ENCODE peak calls at places on chromosomes 6 and 20, in nine cellular contexts. One of them, this sample, is unnamed.

GRCh38 chr20:32925481-32926196 is 66.9 kb downstream of the EFCAB8 start:
- DNase-seq in psoas muscle: no peak
- DNase-seq in aorta: no peak
- DNase-seq in effector memory CD4-positive, alpha-beta T cell: no peak
- DNase-seq in upper lobe of right lung: no peak
- DNase-seq in mesendoderm: no peak
- DNase-seq in sigmoid colon: no peak
- DNase-seq in neuronal stem cell: no peak
- DNase-seq in heart right ventricle: no peak
- DNase-seq in this sample: no peak

GRCh38 chr6:169700296-169700695 is 1.5 kb downstream of the WDR27 start:
- DNase-seq in psoas muscle: no peak
- DNase-seq in aorta: no peak
- DNase-seq in sigmoid colon: no peak
- DNase-seq in heart right ventricle: no peak
- DNase-seq in effector memory CD4-positive, alpha-beta T cell: no peak
- DNase-seq in mesendoderm: peak
- DNase-seq in upper lobe of right lung: no peak
- DNase-seq in neuronal stem cell: no peak
- DNase-seq in this sample: no peak

GRCh38 chr6:44932651-44933091 is 395.5 kb upstream of the RUNX2 start:
- DNase-seq in upper lobe of right lung: no peak
- DNase-seq in mesendoderm: no peak
- DNase-seq in psoas muscle: no peak
- DNase-seq in neuronal stem cell: no peak
- DNase-seq in heart right ventricle: no peak
- DNase-seq in effector memory CD4-positive, alpha-beta T cell: peak
- DNase-seq in aorta: no peak
- DNase-seq in sigmoid colon: no peak
- DNase-seq in this sample: no peak

GRCh38 chr6:112298816-112299281 is 44.5 kb upstream of the LAMA4 start:
- DNase-seq in neuronal stem cell: no peak
- DNase-seq in upper lobe of right lung: no peak
- DNase-seq in aorta: no peak
- DNase-seq in effector memory CD4-positive, alpha-beta T cell: no peak
- DNase-seq in psoas muscle: no peak
- DNase-seq in mesendoderm: peak
- DNase-seq in heart right ventricle: no peak
- DNase-seq in sigmoid colon: no peak
- DNase-seq in this sample: no peak

GRCh38 chr6:72553531-72554202 is 68.2 kb upstream of the KCNQ5 start:
- DNase-seq in psoas muscle: no peak
- DNase-seq in sigmoid colon: no peak
- DNase-seq in upper lobe of right lung: no peak
- DNase-seq in neuronal stem cell: no peak
- DNase-seq in mesendoderm: peak
- DNase-seq in heart right ventricle: no peak
- DNase-seq in aorta: no peak
- DNase-seq in effector memory CD4-positive, alpha-beta T cell: no peak
- DNase-seq in this sample: no peak

GRCh38 chr6:10363911-10364310 is 51.0 kb downstream of the TFAP2A start:
- DNase-seq in aorta: no peak
- DNase-seq in psoas muscle: no peak
- DNase-seq in neuronal stem cell: no peak
- DNase-seq in mesendoderm: no peak
- DNase-seq in effector memory CD4-positive, alpha-beta T cell: no peak
- DNase-seq in heart right ventricle: no peak
- DNase-seq in upper lobe of right lung: no peak
- DNase-seq in sigmoid colon: no peak
- DNase-seq in this sample: no peak

GRCh38 chr6:42359021-42359420 is 92.7 kb downstream of the TRERF1 start:
- DNase-seq in upper lobe of right lung: no peak
- DNase-seq in effector memory CD4-positive, alpha-beta T cell: no peak
- DNase-seq in aorta: no peak
- DNase-seq in psoas muscle: no peak
- DNase-seq in heart right ventricle: no peak
- DNase-seq in sigmoid colon: peak
- DNase-seq in neuronal stem cell: no peak
- DNase-seq in mesendoderm: no peak
- DNase-seq in this sample: no peak

GRCh38 chr6:5034736-5035135 is 30.9 kb upstream of the RPP40 start:
- DNase-seq in effector memory CD4-positive, alpha-beta T cell: no peak
- DNase-seq in heart right ventricle: no peak
- DNase-seq in mesendoderm: no peak
- DNase-seq in neuronal stem cell: no peak
- DNase-seq in upper lobe of right lung: no peak
- DNase-seq in aorta: no peak
- DNase-seq in sigmoid colon: no peak
- DNase-seq in psoas muscle: no peak
- DNase-seq in this sample: no peak

GRCh38 chr6:89369009-89369408 is 16.5 kb upstream of the UBE2J1 start:
- DNase-seq in mesendoderm: peak
- DNase-seq in heart right ventricle: peak
- DNase-seq in sigmoid colon: peak
- DNase-seq in psoas muscle: peak
- DNase-seq in effector memory CD4-positive, alpha-beta T cell: no peak
- DNase-seq in neuronal stem cell: no peak
- DNase-seq in upper lobe of right lung: peak
- DNase-seq in aorta: no peak
- DNase-seq in this sample: peak

GRCh38 chr6:140401666-140402255 is 1027.3 kb upstream of the CITED2 start:
- DNase-seq in mesendoderm: no peak
- DNase-seq in psoas muscle: no peak
- DNase-seq in aorta: no peak
- DNase-seq in effector memory CD4-positive, alpha-beta T cell: no peak
- DNase-seq in neuronal stem cell: no peak
- DNase-seq in sigmoid colon: no peak
- DNase-seq in heart right ventricle: no peak
- DNase-seq in upper lobe of right lung: no peak
- DNase-seq in this sample: no peak

GRCh38 chr6:95686272-95686671 is 108.9 kb downstream of the MANEA start:
- DNase-seq in psoas muscle: no peak
- DNase-seq in neuronal stem cell: no peak
- DNase-seq in mesendoderm: peak
- DNase-seq in aorta: no peak
- DNase-seq in heart right ventricle: no peak
- DNase-seq in upper lobe of right lung: no peak
- DNase-seq in sigmoid colon: no peak
- DNase-seq in effector memory CD4-positive, alpha-beta T cell: no peak
- DNase-seq in this sample: no peak

GRCh38 chr20:49037962-49038387 is 8.1 kb upstream of the CSE1L start:
- DNase-seq in heart right ventricle: no peak
- DNase-seq in sigmoid colon: no peak
- DNase-seq in upper lobe of right lung: no peak
- DNase-seq in mesendoderm: no peak
- DNase-seq in effector memory CD4-positive, alpha-beta T cell: no peak
- DNase-seq in psoas muscle: no peak
- DNase-seq in neuronal stem cell: no peak
- DNase-seq in aorta: no peak
- DNase-seq in this sample: no peak
- H3K4me3 ChIP-seq in heart right ventricle: no peak
- H3K4me3 ChIP-seq in sigmoid colon: no peak
- H3K4me3 ChIP-seq in upper lobe of right lung: no peak
- H3K4me3 ChIP-seq in mesendoderm: no peak
- H3K4me3 ChIP-seq in effector memory CD4-positive, alpha-beta T cell: no peak
- H3K4me3 ChIP-seq in psoas muscle: no peak
- H3K4me3 ChIP-seq in neuronal stem cell: no peak
- H3K4me3 ChIP-seq in aorta: no peak
- H3K4me3 ChIP-seq in this sample: no peak

DNA sequence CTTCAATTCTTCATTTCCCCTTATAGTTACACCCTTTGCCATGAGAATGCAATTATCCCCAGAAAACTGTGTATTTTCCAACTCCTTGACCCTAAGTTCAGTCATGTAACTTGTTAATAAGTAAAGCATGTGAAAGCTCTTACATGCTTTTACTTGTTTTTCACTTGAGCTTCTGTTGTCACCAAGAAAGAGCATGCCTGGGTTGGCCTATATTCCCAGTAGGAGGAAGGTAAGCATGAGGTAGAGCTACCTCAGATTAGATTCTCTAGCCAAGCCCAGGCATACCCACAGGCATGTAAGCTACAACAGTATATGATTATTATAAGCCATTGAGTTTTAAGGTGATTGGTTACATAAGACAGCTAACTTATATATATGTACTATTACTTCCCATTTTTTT is 101.7 kb upstream of the SMLR1 start:
- DNase-seq in psoas muscle: no peak
- DNase-seq in heart right ventricle: no peak
- DNase-seq in aorta: no peak
- DNase-seq in mesendoderm: no peak
- DNase-seq in effector memory CD4-positive, alpha-beta T cell: no peak
- DNase-seq in neuronal stem cell: no peak
- DNase-seq in sigmoid colon: no peak
- DNase-seq in upper lobe of right lung: no peak
- DNase-seq in this sample: no peak
- H3K27ac ChIP-seq in psoas muscle: no peak
- H3K27ac ChIP-seq in heart right ventricle: no peak
- H3K27ac ChIP-seq in aorta: no peak
- H3K27ac ChIP-seq in mesendoderm: no peak
- H3K27ac ChIP-seq in effector memory CD4-positive, alpha-beta T cell: no peak
- H3K27ac ChIP-seq in neuronal stem cell: no peak
- H3K27ac ChIP-seq in sigmoid colon: no peak
- H3K27ac ChIP-seq in upper lobe of right lung: no peak
- H3K27ac ChIP-seq in this sample: no peak

GRCh38 chr20:11432407-11432806 is 485.3 kb upstream of the BTBD3 start:
- DNase-seq in aorta: no peak
- DNase-seq in effector memory CD4-positive, alpha-beta T cell: no peak
- DNase-seq in mesendoderm: no peak
- DNase-seq in upper lobe of right lung: no peak
- DNase-seq in psoas muscle: no peak
- DNase-seq in sigmoid colon: no peak
- DNase-seq in neuronal stem cell: no peak
- DNase-seq in heart right ventricle: no peak
- DNase-seq in this sample: no peak

GRCh38 chr20:11437611-11438380 is 479.9 kb upstream of the BTBD3 start:
- DNase-seq in mesendoderm: peak
- DNase-seq in sigmoid colon: no peak
- DNase-seq in effector memory CD4-positive, alpha-beta T cell: no peak
- DNase-seq in psoas muscle: no peak
- DNase-seq in heart right ventricle: no peak
- DNase-seq in neuronal stem cell: no peak
- DNase-seq in upper lobe of right lung: no peak
- DNase-seq in aorta: no peak
- DNase-seq in this sample: no peak

GRCh38 chr20:11431613-11432012 is 486.1 kb upstream of the BTBD3 start:
- DNase-seq in sigmoid colon: no peak
- DNase-seq in effector memory CD4-positive, alpha-beta T cell: no peak
- DNase-seq in upper lobe of right lung: no peak
- DNase-seq in aorta: no peak
- DNase-seq in heart right ventricle: no peak
- DNase-seq in neuronal stem cell: no peak
- DNase-seq in mesendoderm: no peak
- DNase-seq in psoas muscle: no peak
- DNase-seq in this sample: no peak

GRCh38 chr20:11438412-11438811 is 479.3 kb upstream of the BTBD3 start:
- DNase-seq in upper lobe of right lung: no peak
- DNase-seq in sigmoid colon: no peak
- DNase-seq in effector memory CD4-positive, alpha-beta T cell: no peak
- DNase-seq in neuronal stem cell: no peak
- DNase-seq in aorta: no peak
- DNase-seq in mesendoderm: peak
- DNase-seq in psoas muscle: no peak
- DNase-seq in heart right ventricle: no peak
- DNase-seq in this sample: no peak

DNA sequence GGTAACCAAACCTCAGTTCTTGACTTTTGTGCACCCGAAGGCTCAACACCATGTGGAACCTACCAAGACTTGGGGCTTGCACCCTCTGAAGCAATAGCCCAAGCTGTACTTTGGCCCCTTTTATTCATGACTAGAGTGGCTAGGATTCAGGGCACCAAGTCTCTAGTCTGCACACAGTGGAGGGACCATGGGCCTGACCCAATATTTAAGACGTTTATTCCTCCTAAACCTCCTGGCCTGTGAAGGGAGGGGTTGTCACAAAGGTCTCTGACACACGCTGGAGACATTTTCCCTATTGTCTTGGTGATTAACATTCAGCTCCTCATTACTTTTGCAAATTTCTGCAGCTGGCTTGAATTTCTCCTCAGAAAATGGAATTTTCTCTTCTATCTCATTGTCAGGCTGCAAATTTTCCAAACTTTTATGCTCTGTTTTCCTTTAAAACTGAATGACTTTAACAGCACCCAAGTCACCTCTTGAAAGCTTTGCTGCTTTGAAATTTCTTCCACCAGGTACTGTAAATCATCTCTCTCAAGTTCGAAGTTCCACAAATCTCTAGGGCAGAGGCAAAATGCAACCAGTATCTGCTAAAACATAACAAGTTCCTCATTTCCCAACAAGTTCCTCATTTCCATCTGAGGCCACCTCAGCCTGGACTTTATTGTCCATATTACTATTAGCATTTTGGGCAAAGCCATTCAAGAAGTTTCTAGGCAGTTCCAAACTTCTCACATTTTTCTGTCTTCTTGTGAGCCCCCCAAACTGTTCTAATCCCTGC is 481.4 kb upstream of the BTBD3 start:
- DNase-seq in neuronal stem cell: no peak
- DNase-seq in psoas muscle: no peak
- DNase-seq in heart right ventricle: no peak
- DNase-seq in mesendoderm: no peak
- DNase-seq in aorta: no peak
- DNase-seq in effector memory CD4-positive, alpha-beta T cell: no peak
- DNase-seq in upper lobe of right lung: no peak
- DNase-seq in sigmoid colon: no peak
- DNase-seq in this sample: no peak
- H3K4me3 ChIP-seq in neuronal stem cell: no peak
- H3K4me3 ChIP-seq in psoas muscle: no peak
- H3K4me3 ChIP-seq in heart right ventricle: no peak
- H3K4me3 ChIP-seq in mesendoderm: no peak
- H3K4me3 ChIP-seq in aorta: no peak
- H3K4me3 ChIP-seq in effector memory CD4-positive, alpha-beta T cell: no peak
- H3K4me3 ChIP-seq in upper lobe of right lung: no peak
- H3K4me3 ChIP-seq in sigmoid colon: no peak
- H3K4me3 ChIP-seq in this sample: no peak

GRCh38 chr20:8213270-8213669 is 81.2 kb downstream of the PLCB1 start:
- DNase-seq in sigmoid colon: no peak
- DNase-seq in heart right ventricle: no peak
- DNase-seq in neuronal stem cell: no peak
- DNase-seq in psoas muscle: no peak
- DNase-seq in aorta: no peak
- DNase-seq in mesendoderm: peak
- DNase-seq in effector memory CD4-positive, alpha-beta T cell: no peak
- DNase-seq in upper lobe of right lung: no peak
- DNase-seq in this sample: no peak

GRCh38 chr20:8213831-8214587 is 81.9 kb downstream of the PLCB1 start:
- DNase-seq in upper lobe of right lung: no peak
- DNase-seq in neuronal stem cell: no peak
- DNase-seq in mesendoderm: no peak
- DNase-seq in heart right ventricle: no peak
- DNase-seq in sigmoid colon: no peak
- DNase-seq in aorta: no peak
- DNase-seq in effector memory CD4-positive, alpha-beta T cell: no peak
- DNase-seq in psoas muscle: no peak
- DNase-seq in this sample: no peak

GRCh38 chr20:8216375-8217200 is 84.5 kb downstream of the PLCB1 start:
- DNase-seq in sigmoid colon: no peak
- DNase-seq in effector memory CD4-positive, alpha-beta T cell: no peak
- DNase-seq in neuronal stem cell: no peak
- DNase-seq in mesendoderm: no peak
- DNase-seq in aorta: no peak
- DNase-seq in heart right ventricle: no peak
- DNase-seq in upper lobe of right lung: no peak
- DNase-seq in psoas muscle: no peak
- DNase-seq in this sample: no peak

GRCh38 chr20:8212286-8212685 is 80.2 kb downstream of the PLCB1 start:
- DNase-seq in sigmoid colon: no peak
- DNase-seq in aorta: no peak
- DNase-seq in heart right ventricle: no peak
- DNase-seq in effector memory CD4-positive, alpha-beta T cell: no peak
- DNase-seq in psoas muscle: no peak
- DNase-seq in upper lobe of right lung: no peak
- DNase-seq in mesendoderm: no peak
- DNase-seq in neuronal stem cell: no peak
- DNase-seq in this sample: no peak

GRCh38 chr20:8215516-8215915 is 83.5 kb downstream of the PLCB1 start:
- DNase-seq in effector memory CD4-positive, alpha-beta T cell: no peak
- DNase-seq in psoas muscle: no peak
- DNase-seq in aorta: no peak
- DNase-seq in heart right ventricle: no peak
- DNase-seq in upper lobe of right lung: no peak
- DNase-seq in neuronal stem cell: no peak
- DNase-seq in mesendoderm: no peak
- DNase-seq in sigmoid colon: peak
- DNase-seq in this sample: no peak
- H3K27ac ChIP-seq in effector memory CD4-positive, alpha-beta T cell: no peak
- H3K27ac ChIP-seq in psoas muscle: no peak
- H3K27ac ChIP-seq in aorta: no peak
- H3K27ac ChIP-seq in heart right ventricle: no peak
- H3K27ac ChIP-seq in upper lobe of right lung: no peak
- H3K27ac ChIP-seq in neuronal stem cell: no peak
- H3K27ac ChIP-seq in mesendoderm: no peak
- H3K27ac ChIP-seq in sigmoid colon: peak
- H3K27ac ChIP-seq in this sample: no peak

This sample was measured in right lobe of liver.